ENCODE peak calls at places on chromosomes 12 and 14, in nine cellular contexts. K is HFFc6; O is KG1; G is fibroblast of lung; T is mucosa of gallbladder; A is stimulated activated CD4-positive, alpha-beta T cell treated with anti-CD3 and anti-CD28 coated beads, Interleukin-1b, Interleukin-23, amount 100 ng/mL, for 24 hours; X is activated T-cell treated with anti-CD3 and anti-CD28 coated beads for 1 hour; E is neural progenitor cell; D is SK-N-DZ. V is an unnamed sample.

GRCh38 chr14:68596701-68597100 is 196.2 kb downstream of the ZFP36L1 start:
- DNase-seq in K (no peak), A (no peak), G (no peak), X (no peak), O (no peak), E (no peak), T (no peak), D (no peak), V (no peak)

GRCh38 chr14:101359221-101360044 is 201.9 kb upstream of the DIO3 start:
- DNase-seq in X (no peak), K (peak; percentile 1), D (no peak), E (peak; percentile 44), T (peak; percentile 28), G (peak; percentile 34), O (no peak), A (no peak), V (no peak)

GRCh38 chr14:58607571-58608317 is 30.0 kb upstream of the DACT1 start:
- DNase-seq in K (peak; percentile 70), G (peak; percentile 29), E (no peak), A (no peak), D (no peak), X (no peak), T (no peak), O (no peak), V (no peak)

GRCh38 chr12:5191803-5192538 is 148.3 kb downstream of the KCNA5 start:
- DNase-seq in D (no peak), T (no peak), X (no peak), E (no peak), G (no peak), O (no peak), A (no peak), K (no peak), V (no peak)

GRCh38 chr12:57095440-57095839 is 6.5 kb downstream of the NAB2 start:
- DNase-seq in E (no peak), G (no peak), T (no peak), D (no peak), K (no peak), A (no peak), O (no peak), X (no peak), V (no peak)

GRCh38 chr14:72524230-72524629 is 369.7 kb downstream of the DPF3 start:
- DNase-seq in T (no peak), K (no peak), D (no peak), X (no peak), O (no peak), A (no peak), G (no peak), E (no peak), V (no peak)

GRCh38 chr12:52210186-52210924 is 18.5 kb upstream of the KRT80 start:
- DNase-seq in E (no peak), O (no peak), X (no peak), T (peak; percentile 60), D (no peak), K (peak; percentile 38), G (peak; percentile 90), A (no peak), V (no peak)

GRCh38 chr12:131133015-131133905 is 179.6 kb downstream of the ADGRD1 start:
- DNase-seq in A (no peak), T (peak; percentile 9), X (no peak), G (no peak), E (no peak), O (no peak), D (no peak), K (no peak), V (no peak)

GRCh38 chr14:61493239-61493638 is 171.9 kb downstream of the PRKCH start:
- DNase-seq in G (peak; percentile 92), E (no peak), K (peak; percentile 86), T (no peak), D (no peak), X (no peak), A (no peak), O (no peak), V (no peak)

GRCh38 chr12:6773662-6774351 is 1.5 kb downstream of the LAG3 start:
- DNase-seq in X (no peak), T (no peak), E (peak; percentile 66), D (no peak), A (no peak), G (no peak), O (no peak), K (no peak), V (no peak)

GRCh38 chr14:100062602-100063001 is 2.6 kb upstream of the EVL start:
- DNase-seq in X (no peak), K (no peak), E (no peak), A (no peak), G (no peak), O (no peak), T (no peak), D (no peak), V (no peak)

GRCh38 chr14:76958020-76958965 is 70.2 kb downstream of the IRF2BPL start:
- DNase-seq in A (no peak), E (no peak), K (no peak), G (no peak), X (no peak), T (no peak), D (no peak), O (no peak), V (no peak)

GRCh38 chr14:106067935-106068334 is 541.6 kb downstream of the TMEM121 start:
- DNase-seq in O (no peak), G (no peak), T (no peak), X (no peak), D (no peak), E (no peak), A (no peak), K (no peak), V (no peak)

GRCh38 chr14:91568626-91569025 is 58.5 kb upstream of the PPP4R3A start:
- DNase-seq in A (no peak), E (no peak), T (no peak), K (no peak), O (no peak), G (no peak), D (no peak), X (no peak), V (no peak)

GRCh38 chr12:8513203-8513602 is at the start of gene CLEC4D:
- DNase-seq in G (no peak), A (no peak), K (no peak), T (no peak), D (no peak), E (no peak), X (no peak), O (no peak), V (no peak)

GRCh38 chr12:48988030-48988649 is 10.0 kb downstream of the WNT1 start:
- DNase-seq in E (peak; percentile 87), A (peak; percentile 68), G (peak; percentile 49), O (peak; percentile 57), K (peak; percentile 25), T (peak; percentile 63), D (peak; percentile 64), X (peak; percentile 72), V (no peak)

GRCh38 chr12:96719671-96720362 is 187.2 kb upstream of the NEDD1 start:
- DNase-seq in O (peak; percentile 8), T (no peak), X (no peak), A (no peak), K (no peak), G (peak; percentile 67), D (no peak), E (no peak), V (no peak)

GRCh38 chr14:101315802-101316296 is 245.4 kb upstream of the DIO3 start:
- DNase-seq in O (no peak), A (no peak), G (no peak), T (no peak), D (no peak), X (no peak), K (no peak), E (no peak), V (no peak)

GRCh38 chr12:113414519-113415038 is 7.6 kb upstream of the SDSL start:
- DNase-seq in A (no peak), E (no peak), T (no peak), O (no peak), X (no peak), G (no peak), K (no peak), D (no peak), V (no peak)

GRCh38 chr12:41212625-41213024 is 24.5 kb downstream of the PDZRN4 start:
- DNase-seq in G (no peak), T (no peak), X (no peak), D (no peak), A (no peak), O (no peak), E (no peak), K (no peak), V (no peak)

GRCh38 chr14:21099596-21099985 is 1.1 kb upstream of the ZNF219 start:
- DNase-seq in O (no peak), E (no peak), D (no peak), G (no peak), T (no peak), A (no peak), K (no peak), X (no peak), V (no peak)

GRCh38 chr14:61296707-61297502 is 15.8 kb upstream of the TMEM30B start:
- DNase-seq in G (peak; percentile 68), E (no peak), K (peak; percentile 41), A (no peak), D (no peak), X (no peak), O (no peak), T (no peak), V (no peak)

GRCh38 chr12:25151476-25151875 is 43.5 kb downstream of the DNAI7 start:
- DNase-seq in X (no peak), G (peak; percentile 99), O (no peak), E (peak; percentile 4), A (no peak), T (peak; percentile 49), K (peak; percentile 95), D (no peak), V (no peak)

GRCh38 chr12:78388461-78388860 is 476.1 kb upstream of the SYT1 start:
- DNase-seq in T (no peak), X (no peak), E (no peak), K (no peak), O (no peak), G (no peak), D (no peak), A (no peak), V (no peak)

GRCh38 chr12:108702534-108702933 is 28.8 kb downstream of the CORO1C start:
- DNase-seq in O (no peak), T (no peak), E (no peak), X (no peak), D (no peak), A (no peak), K (no peak), G (no peak), V (no peak)

GRCh38 chr12:79535751-79536150 is 155.0 kb downstream of the PAWR start:
- DNase-seq in D (no peak), X (no peak), E (no peak), G (no peak), O (no peak), T (no peak), K (no peak), A (no peak), V (no peak)

GRCh38 chr12:76462668-76463224 is 96.8 kb downstream of the OSBPL8 start:
- DNase-seq in K (no peak), O (no peak), X (no peak), G (peak; percentile 24), E (no peak), T (no peak), A (no peak), D (no peak), V (no peak)

GRCh38 chr12:116534341-116535121 is 24.6 kb upstream of the MAP1LC3B2 start:
- DNase-seq in D (peak; percentile 71), G (peak; percentile 83), T (no peak), K (no peak), X (no peak), A (no peak), E (peak; percentile 36), O (no peak), V (no peak)